ENCODE peak calls at places on chromosomes 16 and 17, in ten cellular contexts. X is left ventricle myocardium inferior; B is fibroblast of mammary gland; E is AG09319; N is GM20000; Z is CD4-positive, alpha-beta T cell; Q is fibroblast of villous mesenchyme; A is brain microvascular endothelial cell; P is upper lobe of right lung; G is prostate gland. F is an unnamed sample.

GRCh38 chr17:4947010-4947410 is 1.3 kb downstream of the PFN1 start:
- DNase-seq in X (no peak), B (no peak), E (no peak), N (no peak), Z (no peak), Q (no peak), A (no peak), P (no peak), G (no peak), F (no peak)

GRCh38 chr16:84096447-84097005 is 20.2 kb downstream of the MBTPS1 start:
- DNase-seq in X (no peak), B (no peak), E (no peak), N (no peak), Z (no peak), Q (no peak), A (no peak), P (no peak), G (peak), F (no peak)

GRCh38 chr16:83305092-83305491 is 502.7 kb upstream of the HSBP1 start:
- DNase-seq in X (no peak), B (peak), E (peak), N (no peak), Z (no peak), Q (peak), A (peak), P (no peak), G (no peak), F (peak)

GRCh38 chr17:33934696-33935095 is 320.4 kb upstream of the CCL2 start:
- DNase-seq in X (no peak), B (no peak), E (no peak), N (no peak), Z (no peak), Q (no peak), A (no peak), P (no peak), G (no peak), F (no peak)

GRCh38 chr16:84302111-84302954 is 7.7 kb downstream of the WFDC1 start:
- DNase-seq in X (no peak), B (no peak), E (no peak), N (no peak), Z (no peak), Q (peak), A (no peak), P (no peak), G (no peak), F (no peak)

GRCh38 chr16:81623365-81624102 is 155.6 kb upstream of the PLCG2 start:
- DNase-seq in X (no peak), B (peak), E (no peak), N (peak), Z (peak), Q (peak), A (no peak), P (no peak), G (peak), F (peak)

GRCh38 chr16:1700246-1700645 is 5.7 kb upstream of the MAPK8IP3 start:
- DNase-seq in X (no peak), B (no peak), E (no peak), N (no peak), Z (no peak), Q (no peak), A (no peak), P (no peak), G (no peak), F (no peak)

GRCh38 chr16:70747703-70748631 is 53.0 kb downstream of the VAC14 start:
- DNase-seq in X (no peak), B (peak), E (no peak), N (no peak), Z (no peak), Q (peak), A (no peak), P (peak), G (no peak), F (no peak)

GRCh38 chr17:17580662-17581470 is 10.6 kb downstream of the PEMT start:
- DNase-seq in X (no peak), B (peak), E (no peak), N (no peak), Z (no peak), Q (no peak), A (no peak), P (no peak), G (no peak), F (no peak)

GRCh38 chr16:23903001-23903414 is 67.2 kb downstream of the PRKCB start:
- DNase-seq in X (no peak), B (no peak), E (no peak), N (no peak), Z (no peak), Q (peak), A (no peak), P (no peak), G (no peak), F (no peak)

GRCh38 chr17:17366941-17367885 is 64.0 kb downstream of the NT5M start:
- DNase-seq in X (no peak), B (peak), E (no peak), N (no peak), Z (no peak), Q (no peak), A (no peak), P (peak), G (no peak), F (no peak)

GRCh38 chr16:5863207-5863606 is 765.6 kb upstream of the EEF2KMT start:
- DNase-seq in X (no peak), B (no peak), E (no peak), N (no peak), Z (no peak), Q (no peak), A (no peak), P (no peak), G (no peak), F (no peak)

GRCh38 chr16:46747777-46748651 is at the start of gene MYLK3:
- DNase-seq in X (peak), B (no peak), E (no peak), N (no peak), Z (no peak), Q (no peak), A (no peak), P (peak), G (no peak), F (no peak)

GRCh38 chr17:42227849-42228696 is 33.8 kb upstream of the GHDC start:
- DNase-seq in X (no peak), B (peak), E (no peak), N (no peak), Z (no peak), Q (peak), A (no peak), P (no peak), G (no peak), F (peak)

GRCh38 chr16:23597003-23597756 is 1.1 kb upstream of the NDUFAB1 start:
- DNase-seq in X (peak), B (peak), E (no peak), N (peak), Z (no peak), Q (peak), A (no peak), P (no peak), G (no peak), F (no peak)

GRCh38 chr16:47052666-47053640 is 79.5 kb upstream of the DNAJA2 start:
- DNase-seq in X (no peak), B (no peak), E (no peak), N (no peak), Z (no peak), Q (no peak), A (no peak), P (no peak), G (no peak), F (no peak)

GRCh38 chr16:87406495-87407088 is 14.5 kb downstream of the MAP1LC3B start:
- DNase-seq in X (peak), B (no peak), E (no peak), N (no peak), Z (no peak), Q (no peak), A (no peak), P (peak), G (no peak), F (no peak)

GRCh38 chr16:11546522-11547485 is 39.9 kb downstream of the LITAF start:
- DNase-seq in X (no peak), B (peak), E (peak), N (no peak), Z (no peak), Q (peak), A (no peak), P (no peak), G (no peak), F (peak)

DNA sequence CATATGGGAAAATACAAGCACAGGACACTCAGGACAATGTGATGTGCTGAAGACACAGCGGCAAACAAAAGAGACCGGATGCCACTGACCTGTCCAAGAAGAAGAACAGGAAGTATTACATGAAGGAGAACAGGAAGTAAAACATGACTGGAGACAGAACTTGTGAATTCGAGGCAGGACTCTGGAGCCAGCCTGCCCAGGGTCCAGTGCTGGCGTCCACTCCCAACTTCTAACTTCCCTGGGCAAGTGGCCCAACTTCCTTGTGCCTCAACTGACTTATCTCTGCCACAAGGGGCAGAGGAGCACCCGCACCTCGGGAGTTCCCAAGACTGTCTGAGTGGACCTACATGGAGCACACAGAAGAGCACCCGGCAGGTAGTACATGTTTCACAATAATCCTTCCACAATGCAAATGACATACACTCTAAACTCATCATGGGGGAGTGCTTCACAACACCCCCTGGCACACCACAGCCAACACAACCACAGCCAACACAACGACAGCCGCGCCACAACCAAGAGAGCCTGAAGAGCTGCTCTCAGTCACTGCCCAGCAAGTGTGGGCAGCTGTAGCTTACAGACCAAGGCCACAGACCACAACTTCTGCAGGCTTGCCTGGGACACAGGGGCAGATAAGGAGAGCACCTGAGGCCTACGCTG is 36.6 kb downstream of the ANKRD11 start:
- DNase-seq in X (peak), B (peak), E (no peak), N (no peak), Z (no peak), Q (peak), A (no peak), P (no peak), G (no peak), F (peak)
- TF ChIP-seq CTCF in X (peak), B (peak), E (peak), N (no peak), Z (no peak), Q (peak), A (peak), P (peak), G (no peak), F (peak)

GRCh38 chr17:79837888-79838540 is 1.2 kb downstream of the CBX4 start:
- DNase-seq in X (no peak), B (no peak), E (no peak), N (no peak), Z (peak), Q (peak), A (no peak), P (no peak), G (no peak), F (no peak)

GRCh38 chr17:79838541-79839274 is 532 bp downstream of the CBX4 start:
- DNase-seq in X (peak), B (peak), E (no peak), N (peak), Z (peak), Q (peak), A (peak), P (peak), G (peak), F (peak)

GRCh38 chr17:79835470-79835899 is 3.8 kb downstream of the CBX4 start:
- DNase-seq in X (no peak), B (no peak), E (no peak), N (no peak), Z (no peak), Q (no peak), A (no peak), P (no peak), G (no peak), F (no peak)

GRCh38 chr17:79835953-79836951 is 3.0 kb downstream of the CBX4 start:
- DNase-seq in X (no peak), B (no peak), E (no peak), N (no peak), Z (no peak), Q (peak), A (no peak), P (peak), G (peak), F (no peak)

DNA sequence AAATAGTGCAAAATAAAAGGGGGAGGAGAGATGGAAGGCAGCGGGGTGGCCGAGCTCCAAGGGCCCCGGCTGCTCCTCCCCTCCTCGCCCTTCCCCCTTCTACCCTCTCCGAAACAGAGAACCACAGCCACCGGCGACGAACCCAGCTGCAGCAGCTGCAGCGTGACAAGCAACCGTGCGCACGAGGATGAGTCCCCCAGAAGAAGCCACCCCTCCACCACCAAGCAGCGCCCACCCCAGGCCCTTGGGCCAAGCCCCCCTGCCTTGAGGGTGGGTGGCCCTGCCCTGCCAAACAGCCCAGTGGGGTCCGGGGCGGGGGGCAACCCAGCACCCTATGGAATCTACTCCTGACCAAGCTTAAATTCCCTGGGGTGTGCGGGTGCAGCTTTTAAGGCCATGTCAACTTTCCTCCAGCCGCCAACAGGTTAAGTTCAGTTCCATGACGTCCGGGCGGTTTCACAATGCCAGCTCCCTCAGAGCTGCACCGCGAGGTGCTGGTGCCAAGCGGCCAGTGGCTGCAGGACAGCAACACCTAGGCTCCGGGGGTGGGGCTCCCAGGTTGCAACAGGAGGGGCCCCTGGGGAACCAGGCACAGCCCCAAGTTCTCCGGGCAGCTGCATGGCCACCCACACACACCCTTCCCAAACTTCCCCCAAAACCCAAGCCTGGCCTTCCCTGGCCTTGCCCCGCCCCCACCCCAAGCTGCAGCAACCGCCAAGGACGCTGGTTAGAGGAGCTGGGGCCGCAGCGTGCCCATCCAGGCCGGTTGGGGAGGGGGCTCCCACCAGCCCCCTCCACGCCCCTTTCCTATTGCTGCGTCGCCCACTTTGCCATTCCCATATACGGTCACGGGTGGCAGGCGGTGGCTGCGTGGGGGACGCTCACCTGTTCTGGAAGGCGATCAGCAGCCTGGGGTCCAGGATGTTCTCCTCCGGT is 2.0 kb downstream of the CBX4 start:
- DNase-seq in X (peak), B (peak), E (no peak), N (peak), Z (no peak), Q (peak), A (peak), P (peak), G (peak), F (peak)
- TF ChIP-seq CTCF in X (peak), B (no peak), E (peak), N (no peak), Z (no peak), Q (peak), A (peak), P (peak), G (no peak), F (peak)

DNA sequence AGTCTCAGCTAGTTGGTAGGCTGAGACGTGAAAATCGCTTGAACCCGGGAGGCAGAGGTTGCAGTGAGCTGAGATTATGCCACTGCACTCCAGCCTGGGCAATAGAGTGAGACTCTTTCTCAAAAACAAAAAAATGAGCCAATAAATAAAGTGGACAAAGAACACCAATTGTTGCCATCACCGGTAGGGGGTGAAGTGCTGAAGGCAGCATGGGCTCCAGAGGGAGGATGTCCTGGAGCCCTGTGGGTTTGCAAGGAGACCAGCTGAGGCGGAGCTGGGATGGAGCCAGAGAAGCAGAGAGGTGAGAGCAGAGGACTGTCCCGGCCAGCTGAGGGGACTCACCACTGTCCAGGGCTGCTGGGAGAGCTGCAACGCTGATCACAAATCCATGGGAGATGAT is 13.8 kb downstream of the CHST6 start:
- DNase-seq in X (no peak), B (no peak), E (no peak), N (no peak), Z (no peak), Q (no peak), A (no peak), P (peak), G (no peak), F (no peak)
- TF ChIP-seq CTCF in X (no peak), B (no peak), E (no peak), N (no peak), Z (no peak), Q (no peak), A (peak), P (no peak), G (no peak), F (no peak)

GRCh38 chr16:17460890-17461289 is 9.9 kb downstream of the XYLT1 start:
- DNase-seq in X (no peak), B (peak), E (no peak), N (no peak), Z (no peak), Q (no peak), A (no peak), P (no peak), G (no peak), F (no peak)

GRCh38 chr16:17463335-17463734 is 7.4 kb downstream of the XYLT1 start:
- DNase-seq in X (no peak), B (no peak), E (no peak), N (no peak), Z (no peak), Q (no peak), A (no peak), P (no peak), G (no peak), F (no peak)

GRCh38 chr16:17459903-17460521 is 10.7 kb downstream of the XYLT1 start:
- DNase-seq in X (no peak), B (peak), E (no peak), N (peak), Z (no peak), Q (no peak), A (no peak), P (no peak), G (no peak), F (no peak)

GRCh38 chr16:17465460-17465859 is 5.3 kb downstream of the XYLT1 start:
- DNase-seq in X (no peak), B (no peak), E (no peak), N (no peak), Z (no peak), Q (peak), A (no peak), P (no peak), G (no peak), F (no peak)

DNA sequence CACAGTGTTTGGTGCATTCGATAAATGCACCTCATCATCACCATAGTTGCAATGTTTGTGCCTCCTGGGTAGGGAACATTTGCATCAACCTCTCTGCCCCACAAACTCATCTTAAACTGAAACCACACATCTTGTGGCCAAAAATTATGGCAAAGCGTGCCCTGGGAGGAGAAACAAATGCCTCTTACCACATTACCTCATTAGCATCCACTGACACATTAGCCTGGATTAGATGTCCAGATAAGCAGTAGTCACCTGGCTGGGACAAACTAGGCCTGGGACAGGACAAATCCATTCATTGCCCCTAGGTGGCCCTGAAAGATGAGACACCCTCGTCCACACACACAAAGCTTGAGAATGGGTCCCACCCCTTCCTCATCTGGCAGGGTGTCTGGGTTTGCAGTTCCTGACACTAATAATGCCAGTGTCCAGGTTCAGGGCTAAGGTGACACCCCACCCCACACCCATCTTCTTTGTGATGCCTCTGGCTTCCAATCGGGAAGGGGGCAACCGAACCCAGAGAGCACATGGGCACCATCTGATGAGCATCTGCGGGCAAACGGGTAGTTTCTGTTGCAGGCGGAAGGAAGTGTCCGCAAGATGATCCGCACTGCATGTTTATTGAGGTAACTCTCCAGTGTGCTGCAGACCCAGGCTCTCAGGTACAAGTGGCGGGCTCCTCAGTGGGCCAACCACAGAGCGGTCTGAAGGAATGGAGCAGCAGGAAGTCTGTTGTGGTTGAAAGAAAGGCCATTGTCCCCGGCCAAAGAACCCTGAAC is 8.6 kb downstream of the XYLT1 start:
- DNase-seq in X (no peak), B (no peak), E (no peak), N (no peak), Z (no peak), Q (no peak), A (no peak), P (no peak), G (no peak), F (no peak)
- TF ChIP-seq CTCF in X (no peak), B (no peak), E (no peak), N (no peak), Z (no peak), Q (no peak), A (no peak), P (no peak), G (no peak), F (no peak)

DNA sequence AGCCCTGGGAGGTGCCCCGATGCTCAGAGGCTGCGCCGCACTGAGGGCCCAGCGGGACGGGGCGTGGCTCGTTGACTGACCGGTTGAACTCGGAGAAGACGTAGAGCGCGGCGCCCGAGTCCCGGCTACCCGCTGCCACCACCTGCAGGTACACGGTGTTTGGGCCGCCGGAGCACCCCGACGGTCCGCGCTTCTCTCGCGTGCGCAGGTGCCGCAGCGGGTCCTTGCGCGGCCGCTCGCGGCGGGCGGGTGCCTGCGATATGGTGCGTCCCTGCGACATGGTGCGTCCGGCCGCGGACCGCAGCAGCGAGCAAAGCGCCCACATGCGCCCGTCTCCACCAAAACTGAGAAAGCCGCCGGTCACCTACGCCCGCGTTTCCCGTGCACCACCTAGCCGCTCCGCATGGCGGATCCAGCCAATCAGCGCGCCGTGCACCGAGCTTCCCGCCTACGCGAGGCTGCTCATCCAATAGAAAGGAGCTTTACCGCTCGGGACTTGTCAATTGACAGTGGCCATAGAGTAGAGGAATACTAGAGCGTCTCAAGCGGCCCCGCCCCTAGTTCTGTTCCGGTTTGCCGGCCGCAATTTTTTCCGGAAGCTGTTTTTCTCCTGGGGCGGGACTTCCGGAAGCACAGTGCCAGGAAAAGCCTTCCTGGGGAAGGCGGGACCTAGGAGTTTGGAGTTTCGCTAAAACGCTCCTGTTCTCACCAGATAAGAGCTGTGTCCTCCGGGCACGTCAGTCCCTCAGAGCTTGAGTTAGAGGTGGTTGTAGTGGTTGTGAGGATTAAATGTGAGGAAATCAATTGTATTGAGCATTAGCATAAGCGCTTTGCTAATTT is at the start of gene ELAC2:
- DNase-seq in X (peak), B (peak), E (peak), N (peak), Z (peak), Q (peak), A (peak), P (peak), G (peak), F (peak)
- TF ChIP-seq CTCF in X (no peak), B (no peak), E (no peak), N (no peak), Z (peak), Q (no peak), A (no peak), P (peak), G (peak), F (no peak)

GRCh38 chr16:68380348-68380670 is 68.0 kb downstream of the SMPD3 start:
- DNase-seq in X (no peak), B (no peak), E (no peak), N (no peak), Z (no peak), Q (no peak), A (no peak), P (no peak), G (no peak), F (no peak)
- TF ChIP-seq CTCF in X (no peak), B (no peak), E (no peak), N (no peak), Z (no peak), Q (no peak), A (no peak), P (no peak), G (no peak), F (no peak)